ENCODE peak calls at places on chromosomes 3 and 15, in five cellular contexts. V is upper lobe of left lung, Y is uterus, A is hepatocyte, T is psoas muscle. I is an unnamed sample.

GRCh38 chr3:4394048-4394447 is 73.0 kb downstream of the SUMF1 start:
- DNase-seq in V (no peak), T (no peak), Y (no peak), A (no peak), I (no peak)

GRCh38 chr3:64685800-64686445 is 1.9 kb downstream of the ADAMTS9 start:
- DNase-seq in T (peak; percentile 96), A (peak; percentile 94), V (peak; percentile 94), Y (peak; percentile 97), I (peak; percentile 88)

GRCh38 chr15:60020736-60021135 is 16.6 kb downstream of the FOXB1 start:
- DNase-seq in Y (no peak), A (no peak), T (no peak), V (no peak), I (no peak)

GRCh38 chr3:98110191-98110908 is 20.2 kb upstream of the OR5H1 start:
- DNase-seq in A (no peak), V (no peak), Y (no peak), T (no peak), I (no peak)

GRCh38 chr3:17135696-17136095 is 250.9 kb downstream of the PLCL2 start:
- DNase-seq in T (no peak), V (no peak), Y (no peak), A (no peak), I (no peak)

GRCh38 chr3:188149587-188149986 is 4.4 kb upstream of the LPP start:
- DNase-seq in Y (no peak), A (no peak), T (no peak), V (peak; percentile 47), I (no peak)

GRCh38 chr15:46309914-46310313 is 675.1 kb downstream of the SQOR start:
- DNase-seq in Y (no peak), A (no peak), V (no peak), T (no peak), I (no peak)

GRCh38 chr15:101489236-101489632 is 273 bp downstream of the PCSK6 start:
- DNase-seq in A (peak; percentile 73), T (peak; percentile 83), Y (no peak), V (peak; percentile 92), I (peak; percentile 57)

GRCh38 chr15:47917881-47918280 is 200.6 kb downstream of the SEMA6D start:
- DNase-seq in A (no peak), T (no peak), V (no peak), Y (no peak), I (no peak)

GRCh38 chr15:74857082-74857655 is 14.2 kb upstream of the ULK3 start:
- DNase-seq in A (no peak), T (no peak), V (no peak), Y (no peak), I (no peak)

GRCh38 chr15:43370310-43370974 is 401 bp downstream of the ZSCAN29 start:
- DNase-seq in A (peak; percentile 54), Y (peak; percentile 20), T (peak; percentile 45), V (peak; percentile 72), I (no peak)

GRCh38 chr3:11719406-11720219 is 75.9 kb upstream of the VGLL4 start:
- DNase-seq in V (peak; percentile 97), A (peak; percentile 96), T (peak; percentile 76), Y (peak; percentile 65), I (no peak)

GRCh38 chr3:58023536-58023935 is 15.3 kb downstream of the FLNB start:
- DNase-seq in V (no peak), T (no peak), A (no peak), Y (no peak), I (no peak)

GRCh38 chr3:104642827-104643226 is 723.9 kb upstream of the ALCAM start:
- DNase-seq in T (no peak), Y (no peak), V (no peak), A (no peak), I (no peak)

GRCh38 chr3:176469694-176470205 is 727.5 kb downstream of the TBL1XR1 start:
- DNase-seq in A (no peak), T (no peak), V (no peak), Y (no peak), I (no peak)

GRCh38 chr3:194738254-194739093 is 52.8 kb downstream of the FAM43A start:
- DNase-seq in A (peak; percentile 50), T (peak; percentile 92), Y (no peak), V (no peak), I (no peak)

GRCh38 chr15:57992761-57993295 is 72.7 kb downstream of the ALDH1A2 start:
- DNase-seq in Y (no peak), A (no peak), V (no peak), T (no peak), I (no peak)

GRCh38 chr3:187450791-187451190 is 82.6 kb downstream of the RTP4 start:
- DNase-seq in Y (no peak), A (no peak), T (no peak), V (no peak), I (no peak)

GRCh38 chr3:30475038-30475808 is 131.2 kb upstream of the TGFBR2 start:
- DNase-seq in Y (no peak), A (no peak), T (no peak), V (no peak), I (no peak)

GRCh38 chr3:195012100-195012499 is 258.9 kb downstream of the XXYLT1 start:
- DNase-seq in V (no peak), A (no peak), Y (no peak), T (no peak), I (no peak)

GRCh38 chr3:143119974-143120715 is 574 bp downstream of the CHST2 start:
- DNase-seq in A (peak; percentile 34), V (peak; percentile 89), Y (peak; percentile 15), T (peak; percentile 49), I (no peak)

GRCh38 chr3:176357891-176358290 is 839.4 kb downstream of the TBL1XR1 start:
- DNase-seq in Y (no peak), A (no peak), T (no peak), V (no peak), I (no peak)

GRCh38 chr3:20680990-20681628 is 495.1 kb upstream of the SGO1 start:
- DNase-seq in Y (no peak), V (no peak), A (no peak), T (no peak), I (no peak)

GRCh38 chr3:126309162-126309561 is 48.0 kb downstream of the KLF15 start:
- DNase-seq in V (peak; percentile 19), A (no peak), T (no peak), Y (no peak), I (no peak)

GRCh38 chr15:64004582-64004981 is 41.7 kb downstream of the DAPK2 start:
- DNase-seq in A (peak; percentile 85), V (no peak), Y (no peak), T (no peak), I (no peak)

GRCh38 chr15:80891006-80891405 is 98.6 kb downstream of the MESD start:
- DNase-seq in V (no peak), Y (no peak), T (no peak), A (no peak), I (no peak)

GRCh38 chr15:85404156-85404921 is 23.9 kb downstream of the AKAP13 start:
- DNase-seq in V (no peak), T (no peak), Y (no peak), A (peak; percentile 11), I (no peak)

GRCh38 chr3:147297756-147298155 is 108.6 kb downstream of the ZIC4 start:
- DNase-seq in T (no peak), V (no peak), Y (no peak), A (no peak), I (no peak)

GRCh38 chr3:41684802-41685740 is 276.8 kb downstream of the ULK4 start:
- DNase-seq in V (no peak), T (no peak), Y (no peak), A (no peak), I (no peak)

GRCh38 chr3:73009008-73009407 is 12.4 kb downstream of the PPP4R2 start:
- DNase-seq in V (no peak), A (no peak), Y (no peak), T (no peak), I (no peak)
- H3K4me3 ChIP-seq in V (no peak overlapping the region), A (no peak overlapping the region), Y (no peak overlapping the region), T (peak overlapping the region; percentile 10), I (no peak overlapping the region)

DNA sequence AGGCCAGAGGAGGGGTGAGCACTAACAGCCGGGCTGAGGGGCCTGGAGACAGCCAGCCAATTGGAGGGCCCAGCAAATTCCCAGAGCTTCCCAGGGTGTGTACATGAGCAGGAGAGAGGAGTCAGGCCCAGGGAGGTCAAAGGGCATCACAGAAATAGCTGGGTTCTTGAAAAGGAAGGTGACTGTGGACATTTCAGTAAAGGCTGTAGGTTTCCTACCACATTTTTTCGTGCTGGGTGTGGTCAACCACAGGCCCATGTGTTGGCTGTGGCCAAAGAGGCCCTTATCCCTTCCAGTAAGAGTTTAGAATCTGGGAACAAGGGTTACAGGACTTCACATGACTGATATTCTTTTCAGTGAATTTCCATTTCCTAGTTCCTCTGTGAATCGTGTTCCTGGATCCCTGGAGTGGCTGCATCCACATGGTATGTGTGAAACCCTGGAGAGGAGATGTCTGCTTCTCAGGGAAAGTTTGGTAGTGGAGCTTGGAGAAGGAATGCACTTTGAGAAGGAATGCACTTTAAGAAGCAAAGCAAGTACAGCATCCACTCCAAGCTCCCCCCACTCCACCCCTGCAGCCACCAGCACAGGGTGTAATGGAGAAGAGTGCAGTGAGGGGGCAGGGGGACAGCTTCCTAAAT is 73.2 kb upstream of the HEG1 start:
- DNase-seq in A (peak; percentile 55), Y (no peak), T (no peak), V (no peak), I (no peak)
- TF ChIP-seq CTCF in A (no peak), Y (no peak), T (no peak), V (no peak), I (no peak)

DNA sequence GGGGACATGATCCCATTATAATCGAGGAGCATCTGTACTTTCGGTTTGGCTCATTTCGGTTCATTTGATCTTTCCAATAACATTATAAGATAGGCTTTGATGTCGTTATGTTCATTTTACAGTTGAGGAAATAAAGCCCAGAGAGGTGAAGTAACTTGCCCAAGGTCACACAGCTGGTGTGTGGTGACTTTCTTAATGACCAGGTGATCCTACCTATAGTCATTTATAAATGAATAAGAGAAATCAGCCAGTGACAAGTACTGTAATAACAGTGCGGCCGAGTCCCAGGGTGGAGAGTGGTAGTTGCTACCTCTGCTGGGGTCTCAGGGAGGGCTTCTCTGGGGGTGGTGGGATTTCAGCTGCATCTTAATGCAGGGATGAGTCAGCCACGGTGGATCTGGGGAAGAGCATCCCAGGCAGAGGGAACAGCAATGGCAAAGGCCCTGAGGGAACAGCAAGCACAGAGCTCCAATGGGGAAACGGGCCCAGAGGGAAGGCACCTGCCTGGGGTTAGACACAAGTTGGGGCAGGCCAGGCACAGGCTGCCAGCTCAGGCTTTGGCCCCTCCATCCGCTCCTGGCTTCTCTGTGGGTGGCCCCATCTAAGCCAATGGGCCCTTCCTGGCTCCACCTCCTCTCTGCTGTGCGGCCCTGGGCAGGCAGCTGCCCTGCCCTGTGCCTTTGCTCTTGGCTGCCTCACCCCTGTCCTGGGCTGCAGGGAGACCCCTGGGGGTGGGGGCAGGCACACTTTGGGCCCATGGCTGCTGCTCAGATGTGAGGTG is 1.1 kb upstream of the FBLN2 start:
- DNase-seq in V (peak; percentile 66), Y (no peak), T (peak; percentile 57), A (no peak), I (no peak)
- H3K4me1 ChIP-seq in V (no peaks in the 10 kb centered on the region), Y (no peaks in the 10 kb centered on the region), T (no peaks in the 10 kb centered on the region), A (peaks cover 14% of the 10 kb centered on the region), I (no peaks in the 10 kb centered on the region)

GRCh38 chr3:138113309-138113708 is 2.1 kb downstream of the DZIP1L start:
- DNase-seq in A (peak; percentile 10), T (no peak), Y (no peak), V (no peak), I (no peak)
- H3K4me3 ChIP-seq in A (no peak overlapping the region), T (no peak overlapping the region), Y (no peak overlapping the region), V (no peak overlapping the region), I (no peak overlapping the region)